ENCODE peak calls at places on chromosomes 7 and 10, in four cellular contexts. Q, F, X and O are unnamed samples.
A peak's percentile ranks its signal among the peaks of the same experiment; 100 is the strongest.

GRCh38 chr7:133436014-133436428 is 183.1 kb downstream of the EXOC4 start:
- DNase-seq in Q (peak; percentile 34), F (no peak), X (peak; percentile 80), O (no peak)

GRCh38 chr10:132248455-132249231 is 59.1 kb downstream of the STK32C start:
- DNase-seq in Q (no peak), X (no peak), F (peak; percentile 75), O (no peak)

GRCh38 chr7:11831727-11832495 is at the start of gene THSD7A:
- DNase-seq in X (peak; percentile 18), Q (no peak), F (no peak), O (peak; percentile 67)

GRCh38 chr7:15628876-15629275 is 57.6 kb downstream of the MEOX2 start:
- DNase-seq in X (no peak), F (no peak), Q (no peak), O (no peak)

GRCh38 chr7:73728551-73728950 is 9.1 kb upstream of the STX1A start:
- DNase-seq in F (no peak), Q (no peak), X (no peak), O (no peak)

GRCh38 chr7:94375713-94376112 is 19.0 kb upstream of the COL1A2 start:
- DNase-seq in Q (peak; percentile 94), F (no peak), X (peak; percentile 82), O (no peak)

GRCh38 chr7:79716329-79716728 is 262.9 kb upstream of the MAGI2 start:
- DNase-seq in F (no peak), X (no peak), Q (no peak), O (no peak)

GRCh38 chr10:5977471-5978370 is at the start of gene IL15RA:
- DNase-seq in Q (no peak), X (peak; percentile 80), F (peak; percentile 81), O (no peak)

GRCh38 chr7:105000927-105001336 is 13.1 kb upstream of the KMT2E start:
- DNase-seq in Q (no peak), X (no peak), F (no peak), O (no peak)

GRCh38 chr10:12606461-12606860 is 257.1 kb downstream of the CAMK1D start:
- DNase-seq in X (no peak), Q (no peak), F (no peak), O (no peak)

GRCh38 chr10:663466-663751 is 26.1 kb downstream of the DIP2C start:
- DNase-seq in F (no peak), Q (no peak), X (no peak), O (no peak)

GRCh38 chr7:80210400-80210799 is 75.8 kb downstream of the GNAI1 start:
- DNase-seq in X (no peak), F (no peak), Q (no peak), O (no peak)

GRCh38 chr10:109770000-109770399 is 153.3 kb downstream of the XPNPEP1 start:
- DNase-seq in Q (no peak), F (no peak), X (no peak), O (no peak)

GRCh38 chr10:62769574-62770242 is 34.8 kb upstream of the ADO start:
- DNase-seq in Q (no peak), F (no peak), X (no peak), O (no peak)

GRCh38 chr7:40516376-40516775 is 381.6 kb downstream of the SUGCT start:
- DNase-seq in Q (no peak), X (peak; percentile 53), F (no peak), O (no peak)

GRCh38 chr7:137343483-137343841 is at the start of gene PTN:
- DNase-seq in F (no peak), Q (peak; percentile 12), X (peak; percentile 68), O (no peak)

GRCh38 chr10:59470570-59470969 is 108.2 kb upstream of the FAM13C start:
- DNase-seq in Q (no peak), X (no peak), F (no peak), O (no peak)

GRCh38 chr10:128500642-128501041 is 374.4 kb upstream of the MKI67 start:
- DNase-seq in F (no peak), X (no peak), Q (no peak), O (no peak)

GRCh38 chr7:82404094-82404493 is 39.5 kb downstream of the CACNA2D1 start:
- DNase-seq in X (no peak), Q (no peak), F (no peak), O (no peak)

GRCh38 chr7:157253850-157254249 is 83.0 kb upstream of the DNAJB6 start:
- DNase-seq in F (no peak), X (no peak), Q (no peak), O (no peak)

GRCh38 chr7:152922318-152923081 is 162.9 kb downstream of the ACTR3B start:
- DNase-seq in X (no peak), F (no peak), Q (no peak), O (no peak)

GRCh38 chr7:152925412-152926147 is 166.0 kb downstream of the ACTR3B start:
- DNase-seq in F (no peak), X (no peak), Q (no peak), O (no peak)

GRCh38 chr7:152923711-152924110 is 164.2 kb downstream of the ACTR3B start:
- DNase-seq in F (no peak), X (no peak), Q (no peak), O (no peak)

GRCh38 chr7:152924238-152924637 is 164.7 kb downstream of the ACTR3B start:
- DNase-seq in Q (no peak), F (no peak), X (no peak), O (no peak)

DNA sequence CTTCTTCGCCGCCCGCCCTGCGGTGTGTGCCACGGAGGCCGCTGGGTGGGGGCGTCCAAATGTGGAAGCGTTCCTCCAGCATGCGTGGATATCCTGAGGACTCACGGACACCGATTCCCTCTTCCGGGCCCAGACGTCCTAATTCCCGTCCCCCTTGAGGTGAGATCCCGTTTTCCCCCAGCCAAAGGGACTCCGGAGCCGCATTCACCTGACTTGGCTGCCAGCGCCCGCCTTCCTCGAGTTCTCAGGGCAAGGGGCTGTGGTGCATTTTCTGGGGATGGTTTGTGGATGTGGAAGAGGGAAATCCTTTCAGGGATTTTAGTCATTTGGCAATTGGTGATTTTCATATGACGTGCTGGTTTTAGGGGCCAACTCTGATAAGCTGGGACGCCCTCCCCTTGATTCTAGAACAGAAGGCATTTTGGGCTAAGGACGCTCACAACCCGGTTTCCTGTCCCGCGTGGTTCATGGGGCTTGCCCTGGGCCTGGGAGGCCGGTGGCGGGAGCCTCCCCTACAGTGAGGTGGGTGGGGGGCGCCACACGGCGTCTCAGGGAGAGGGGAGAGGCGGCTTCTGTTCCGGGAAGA is 165.4 kb downstream of the ACTR3B start:
- DNase-seq in F (no peak), Q (no peak), X (no peak), O (no peak)
- TF ChIP-seq CTCF in F (no peak), Q (no peak), X (no peak), O (no peak)

GRCh38 chr7:93176961-93177580 is 28.9 kb upstream of the SAMD9L start:
- DNase-seq in X (no peak), Q (no peak), F (no peak), O (no peak)

GRCh38 chr7:93172683-93173082 is 24.5 kb upstream of the SAMD9L start:
- DNase-seq in X (no peak), Q (no peak), F (no peak), O (no peak)

GRCh38 chr7:93171606-93172226 is 23.5 kb upstream of the SAMD9L start:
- DNase-seq in X (no peak), Q (no peak), F (no peak), O (no peak)

GRCh38 chr7:93178213-93178612 is 30.0 kb upstream of the SAMD9L start:
- DNase-seq in X (no peak), F (no peak), Q (no peak), O (no peak)

GRCh38 chr7:93175219-93175618 is 27.0 kb upstream of the SAMD9L start:
- DNase-seq in F (no peak), X (no peak), Q (no peak), O (no peak)
- TF ChIP-seq CTCF in F (no peak), X (no peak), Q (no peak), O (peak; percentile 17)

DNA sequence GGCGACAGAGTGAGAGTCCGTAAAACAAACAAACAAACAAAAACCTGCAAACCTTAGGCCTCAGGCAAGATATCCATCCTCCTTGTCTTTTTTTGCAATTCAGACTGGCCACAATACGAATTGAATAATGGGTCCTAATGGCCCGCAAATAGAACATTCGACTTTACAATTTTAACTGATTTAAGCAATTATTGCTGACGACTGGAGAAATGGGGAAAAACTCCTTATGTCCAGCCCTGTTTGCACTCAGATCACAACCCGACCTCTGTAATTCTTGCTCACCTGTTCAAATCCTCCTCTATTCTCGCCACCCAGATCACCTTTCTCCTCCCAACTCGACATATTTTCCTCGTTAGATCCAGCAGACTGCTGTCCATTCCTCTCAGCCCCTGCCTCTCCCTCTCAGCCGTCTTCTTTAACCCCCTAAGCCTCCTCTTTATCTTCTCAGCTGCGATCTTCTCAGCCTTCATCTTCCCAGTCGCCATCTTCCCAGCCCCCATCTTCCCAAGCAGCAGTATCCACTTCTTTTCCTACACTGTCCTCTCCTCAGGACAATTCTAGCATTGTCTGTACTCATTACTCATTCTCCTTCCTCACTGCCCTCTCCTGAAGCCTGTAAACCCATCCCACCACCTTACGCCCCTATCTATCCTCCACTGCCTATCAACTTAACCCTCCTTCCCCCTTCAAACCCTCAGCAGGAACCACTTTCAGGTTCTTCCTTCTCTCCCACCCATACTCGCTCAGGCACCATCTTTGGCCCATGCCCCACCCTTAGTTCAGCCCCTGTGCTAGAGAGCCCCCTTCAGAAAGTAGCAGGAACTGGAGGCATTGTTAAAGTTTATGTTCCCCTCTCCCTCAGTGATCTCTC is 61.8 kb downstream of the LRRC17 start:
- DNase-seq in X (no peak), Q (no peak), F (no peak), O (no peak)
- TF ChIP-seq CTCF in X (no peak), Q (no peak), F (peak; percentile 24), O (peak; percentile 26)

GRCh38 chr10:49700211-49700610 is 20.8 kb downstream of the C10orf53 start:
- DNase-seq in X (no peak), Q (no peak), F (no peak), O (no peak)

GRCh38 chr10:49696311-49696710 is 16.9 kb downstream of the C10orf53 start:
- DNase-seq in X (no peak), F (no peak), Q (no peak), O (no peak)

GRCh38 chr10:49698679-49699078 is 19.2 kb downstream of the C10orf53 start:
- DNase-seq in X (no peak), F (no peak), Q (no peak), O (no peak)

GRCh38 chr10:49700997-49701396 is 21.5 kb downstream of the C10orf53 start:
- DNase-seq in X (peak; percentile 6), F (no peak), Q (no peak), O (no peak)
- TF ChIP-seq CTCF in X (no peak), F (peak; percentile 11), Q (no peak), O (no peak)

DNA sequence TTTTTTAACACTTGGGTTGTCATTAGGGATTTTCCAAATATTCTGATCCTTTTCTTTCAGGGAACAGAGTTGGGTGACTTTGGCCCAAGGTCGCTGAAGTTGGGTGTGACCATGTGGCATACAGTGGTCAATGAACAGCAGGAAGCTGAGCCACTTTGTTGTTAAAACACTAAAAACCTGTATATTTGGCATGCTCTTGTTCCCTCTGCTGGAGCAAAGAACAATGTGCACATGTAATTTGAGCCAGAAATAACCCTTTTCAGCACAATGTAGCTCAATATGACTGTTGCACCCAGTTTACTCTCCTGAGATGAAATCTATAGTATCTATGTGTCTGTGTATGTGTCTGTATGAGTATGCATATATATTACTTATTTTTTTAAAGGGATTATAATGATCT is 74.9 kb downstream of the ADCYAP1R1 start:
- DNase-seq in F (no peak), X (peak; percentile 12), Q (no peak), O (no peak)
- TF ChIP-seq CTCF in F (peak; percentile 22), X (no peak), Q (peak; percentile 38), O (peak; percentile 78)